ENCODE peak calls at places on chromosomes 5 and 9, in eight cellular contexts. Y is K562, V is NB4, L is AG04449, S is WERI-Rb-1, C is heart left ventricle, T is brain microvascular endothelial cell, E is fibroblast of lung. O is an unnamed sample.

GRCh38 chr5:139733698-139734491 is 61.7 kb upstream of the PSD2 start:
- DNase-seq in E (no peak), Y (no peak), S (peak), C (no peak), L (no peak), V (no peak), T (no peak), O (no peak)

GRCh38 chr9:69027355-69028097 is 8.0 kb upstream of the FXN start:
- DNase-seq in T (peak), L (no peak), Y (peak), S (peak), E (peak), V (peak), C (no peak), O (peak)

GRCh38 chr9:103082494-103082893 is 87.4 kb downstream of the CYLC2 start:
- DNase-seq in L (no peak), Y (no peak), T (no peak), E (no peak), V (no peak), S (no peak), C (no peak), O (no peak)

GRCh38 chr9:87359264-87359663 is 138.4 kb upstream of the DAPK1 start:
- DNase-seq in V (no peak), E (no peak), T (no peak), S (no peak), Y (no peak), L (no peak), C (no peak), O (no peak)

GRCh38 chr9:21558627-21559401 is 76.7 kb upstream of the IFNE start:
- DNase-seq in V (no peak), C (no peak), E (peak), S (no peak), Y (no peak), L (no peak), T (no peak), O (no peak)

GRCh38 chr9:9998491-9999287 is 614.1 kb downstream of the PTPRD start:
- DNase-seq in E (peak), Y (no peak), T (no peak), V (peak), L (no peak), C (no peak), S (no peak), O (peak)

GRCh38 chr5:82272957-82273356 is 5.2 kb downstream of the RPS23 start:
- DNase-seq in L (no peak), S (no peak), C (no peak), Y (no peak), T (no peak), V (peak), E (no peak), O (no peak)

GRCh38 chr5:134070979-134071849 is 43.3 kb upstream of the TCF7 start:
- DNase-seq in T (no peak), Y (no peak), E (no peak), V (peak), S (no peak), C (no peak), L (no peak), O (no peak)

GRCh38 chr9:116639251-116639741 is 47.8 kb upstream of the TRIM32 start:
- DNase-seq in C (no peak), S (no peak), V (no peak), L (no peak), T (peak), E (peak), Y (no peak), O (peak)

GRCh38 chr5:30539004-30539634 is 654.4 kb upstream of the CDH6 start:
- DNase-seq in Y (no peak), E (peak), V (no peak), T (peak), C (peak), L (no peak), S (no peak), O (no peak)

GRCh38 chr5:88824892-88825781 is 57.8 kb downstream of the MEF2C start:
- DNase-seq in V (peak), E (peak), Y (no peak), T (peak), L (peak), S (no peak), C (no peak), O (peak)

GRCh38 chr9:89427621-89428221 is 70.2 kb downstream of the SEMA4D start:
- DNase-seq in S (no peak), C (no peak), E (no peak), V (no peak), L (no peak), Y (no peak), T (no peak), O (peak)

DNA sequence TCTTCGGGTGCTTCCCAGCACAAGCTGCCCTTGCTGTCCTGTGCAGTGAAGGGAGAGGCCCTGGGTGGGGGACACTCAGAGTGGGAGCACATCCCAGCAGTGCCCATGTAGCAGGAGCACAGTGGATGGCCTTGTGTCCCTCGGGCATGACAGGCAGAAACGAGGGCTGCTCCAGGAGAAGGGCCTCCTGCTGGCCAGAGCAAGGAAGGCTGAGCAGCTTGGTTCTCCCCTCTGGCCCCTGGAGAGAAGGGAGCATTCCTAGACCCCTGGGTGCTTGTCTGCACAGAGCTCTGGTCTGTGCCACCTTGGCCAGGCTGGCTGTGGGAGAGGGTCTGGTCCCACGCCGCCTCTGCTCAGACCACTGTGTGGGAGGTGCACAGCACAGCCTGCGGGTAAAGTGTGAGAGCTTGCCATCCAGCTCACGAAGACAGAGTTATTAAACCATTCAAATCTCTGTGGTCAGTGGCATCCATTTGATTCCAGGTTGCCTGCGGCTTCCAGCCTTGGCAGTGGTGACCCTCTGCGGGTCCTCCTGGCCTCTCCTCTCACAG is 18.3 kb downstream of the FBXW5 start:
- DNase-seq in C (no peak), S (no peak), T (peak), L (no peak), E (no peak), V (no peak), Y (no peak), O (no peak)
- TF ChIP-seq CTCF in C (no peak), S (peak), T (peak), L (peak), E (peak), V (no peak), Y (peak), O (peak)

DNA sequence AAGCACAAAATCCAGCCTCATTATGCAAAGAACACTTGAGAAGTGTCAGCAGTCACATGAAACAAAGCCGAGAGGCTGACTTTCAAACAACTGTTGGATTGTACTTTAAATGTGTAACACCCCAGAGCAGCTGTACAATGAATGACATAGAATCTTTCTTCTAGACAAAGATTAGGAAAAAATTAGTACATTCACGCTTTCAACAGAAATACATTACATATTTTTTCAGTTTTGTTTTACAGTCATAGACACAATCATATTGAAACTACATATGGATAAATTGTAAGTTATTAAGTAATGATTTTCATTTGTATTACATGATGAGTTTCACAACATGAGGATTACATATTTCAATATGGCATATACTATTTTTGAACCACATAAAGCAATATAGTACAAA is 10.6 kb upstream of the AGXT2 start:
- DNase-seq in Y (no peak), C (no peak), T (no peak), S (no peak), L (no peak), E (no peak), V (no peak), O (no peak)
- H3K4me3 ChIP-seq in Y (no peak), C (no peak), T (no peak), S (no peak), L (no peak), E (no peak), V (no peak), O (no peak)

DNA sequence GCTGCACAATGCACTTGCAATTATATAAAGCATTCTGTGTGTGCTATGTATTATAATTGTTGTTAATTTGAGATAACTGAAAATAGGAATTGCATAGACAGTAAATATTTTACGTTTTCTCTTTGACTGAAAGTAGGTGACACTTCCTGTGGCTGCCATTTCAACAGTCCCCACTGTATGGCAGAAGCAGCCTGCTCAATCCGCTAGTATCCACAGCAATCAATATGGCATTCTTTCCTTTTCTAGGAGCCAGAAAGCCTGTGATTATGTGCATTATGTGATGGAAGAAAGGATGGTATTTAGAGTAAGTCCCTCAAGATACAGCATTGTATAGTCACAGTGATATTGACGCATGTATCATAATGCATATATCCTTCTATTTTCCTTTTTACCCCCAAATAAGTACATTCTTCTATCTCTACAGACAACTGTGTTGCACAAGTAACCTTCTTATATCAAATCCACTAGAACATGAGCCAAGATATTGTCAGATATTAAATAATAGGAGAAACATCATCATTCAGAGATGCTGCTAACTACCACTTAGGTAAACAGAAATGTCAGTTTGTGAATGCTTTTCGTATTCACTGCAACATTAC is 59.7 kb downstream of the CARTPT start:
- DNase-seq in L (no peak), C (no peak), V (peak), Y (no peak), T (peak), S (peak), E (peak), O (peak)
- TF ChIP-seq CTCF in L (peak), C (peak), V (peak), Y (no peak), T (peak), S (peak), E (peak), O (peak)

GRCh38 chr9:75085640-75086039 is 2.3 kb downstream of the NMRK1 start:
- DNase-seq in S (no peak), V (no peak), T (no peak), C (no peak), L (no peak), E (no peak), Y (no peak), O (no peak)
- H3K4me3 ChIP-seq in S (no peak), V (no peak), T (no peak), C (no peak), L (no peak), E (no peak), Y (no peak), O (no peak)